ENCODE peak calls at places on chromosomes 6 and 20, in six cellular contexts. S, B, T, D, W and O are unnamed samples.

GRCh38 chr6:28789553-28790083 is 134.2 kb downstream of the TRIM27 start:
- DNase-seq in D (peak; percentile 64), T (no peak), W (no peak), B (no peak), S (peak; percentile 78), O (no peak)

GRCh38 chr6:27667651-27668441 is 194.9 kb upstream of the ZNF184 start:
- DNase-seq in S (peak; percentile 36), D (peak; percentile 33), W (no peak), B (no peak), T (no peak), O (no peak)

GRCh38 chr6:227812-228338 is 64.4 kb upstream of the DUSP22 start:
- DNase-seq in S (no peak), T (no peak), B (peak; percentile 20), W (no peak), D (no peak), O (no peak)

GRCh38 chr6:90890681-90891337 is 303.9 kb upstream of the MAP3K7 start:
- DNase-seq in T (no peak), W (no peak), S (no peak), B (no peak), D (no peak), O (no peak)

GRCh38 chr20:41111578-41111951 is 25.8 kb upstream of the PLCG1 start:
- DNase-seq in W (no peak), T (no peak), D (no peak), B (no peak), S (no peak), O (no peak)

GRCh38 chr6:146985111-146985510 is 219.1 kb upstream of the STXBP5 start:
- DNase-seq in B (no peak), D (peak; percentile 60), W (no peak), T (no peak), S (peak; percentile 57), O (no peak)

GRCh38 chr6:135475292-135475886 is 22.2 kb downstream of the AHI1 start:
- DNase-seq in D (peak; percentile 67), T (no peak), B (no peak), S (no peak), W (no peak), O (peak; percentile 24)

GRCh38 chr6:33755070-33755869 is 8.6 kb upstream of the IP6K3 start:
- DNase-seq in T (no peak), S (no peak), W (no peak), B (no peak), D (no peak), O (no peak)

GRCh38 chr6:132456700-132457143 is 55.4 kb upstream of the MOXD1 start:
- DNase-seq in T (no peak), D (peak; percentile 21), S (no peak), W (no peak), B (peak; percentile 82), O (no peak)

GRCh38 chr6:138607478-138608433 is 108.5 kb upstream of the NHSL1 start:
- DNase-seq in B (no peak), S (no peak), W (no peak), T (no peak), D (no peak), O (no peak)
- H3K27ac ChIP-seq in B (no peak overlapping the region), S (no peak overlapping the region), W (peak overlapping the region; percentile 3), T (no peak overlapping the region), D (no peak overlapping the region), O (no peak overlapping the region)

GRCh38 chr6:56169366-56169765 is 78.0 kb downstream of the COL21A1 start:
- DNase-seq in T (no peak), S (no peak), D (no peak), B (no peak), W (no peak), O (no peak)
- H3K27ac ChIP-seq in T (no peak overlapping the region), S (no peak overlapping the region), D (no peak overlapping the region), B (no peak overlapping the region), W (no peak overlapping the region), O (no peak overlapping the region)

DNA sequence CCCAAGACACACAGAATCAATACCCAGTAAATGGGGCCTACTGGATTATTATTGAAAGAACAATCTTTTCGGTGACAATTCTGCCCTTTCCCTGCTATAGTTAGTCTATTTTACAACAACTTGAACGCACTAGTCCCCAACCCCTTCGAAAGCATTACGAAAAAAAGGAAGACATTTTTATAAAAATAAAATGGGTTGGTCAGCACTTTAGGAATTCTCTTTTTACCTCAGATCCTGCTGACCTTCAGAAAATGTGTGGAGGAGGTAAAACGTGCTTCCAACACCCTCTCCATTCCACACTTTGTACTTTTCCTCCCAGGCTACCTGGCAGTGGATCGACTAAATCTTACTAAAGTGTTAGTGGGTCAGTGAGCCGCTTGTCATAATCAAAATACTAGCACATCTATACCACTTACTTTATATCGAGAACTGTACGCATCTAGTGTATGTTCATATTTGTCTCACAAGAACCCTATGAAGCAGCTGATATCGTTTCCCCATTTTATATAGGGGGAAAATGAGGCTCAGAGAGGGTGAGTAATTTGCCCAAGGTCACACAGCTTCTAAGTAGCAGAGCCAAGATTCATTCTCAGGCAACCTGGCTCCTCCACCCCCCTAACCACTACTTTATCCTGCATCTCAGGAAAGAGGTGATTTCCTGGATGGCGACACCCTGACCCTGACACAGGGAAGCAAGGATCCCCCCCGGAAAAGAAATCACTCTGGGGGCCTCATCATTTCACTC is 10.6 kb downstream of the NFATC2 start:
- DNase-seq in S (no peak), B (no peak), T (no peak), W (no peak), D (no peak), O (no peak)
- H3K27ac ChIP-seq in S (no peak overlapping the region), B (peak overlapping the region; percentile 64), T (peak overlapping the region; percentile 70), W (no peak overlapping the region), D (peak overlapping the region; percentile 46), O (no peak overlapping the region)

DNA sequence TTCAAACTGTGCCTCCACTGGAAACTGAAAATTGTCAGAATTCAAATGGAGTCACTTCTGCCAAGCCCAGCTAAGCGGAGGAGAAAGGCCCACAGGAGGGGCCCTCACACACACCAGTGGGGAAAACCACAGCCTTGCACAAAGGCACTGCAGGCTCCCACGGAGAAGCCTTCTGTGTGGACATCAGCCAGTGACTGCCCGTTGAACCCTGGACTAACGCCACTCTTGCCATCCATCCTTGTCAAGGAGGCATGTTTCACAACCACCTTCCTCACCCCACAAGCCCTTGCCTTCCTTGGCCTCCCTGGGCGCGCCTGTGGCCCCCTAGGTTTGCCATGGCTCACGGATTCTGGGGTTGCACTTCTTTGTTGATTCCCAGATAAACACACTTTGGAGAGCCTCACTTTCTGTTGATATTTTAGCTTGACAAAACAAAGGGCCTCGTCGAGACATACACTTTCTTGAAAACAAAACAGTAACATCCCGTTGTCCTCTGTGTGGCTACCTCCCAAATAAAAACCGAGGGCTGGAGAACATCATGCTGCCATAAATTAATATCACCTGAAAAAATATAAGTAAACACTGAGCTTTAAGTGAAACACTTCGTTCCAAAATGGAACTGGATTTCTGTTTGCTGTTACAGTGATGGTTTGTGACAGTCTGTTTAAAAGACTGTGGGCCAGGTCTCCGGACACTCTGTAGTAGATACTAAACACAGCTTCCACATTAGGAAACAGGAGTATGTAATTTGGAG is 187.0 kb downstream of the SMOC2 start:
- DNase-seq in W (no peak), S (no peak), T (no peak), B (no peak), D (no peak), O (no peak)
- H3K27ac ChIP-seq in W (no peak overlapping the region), S (no peak overlapping the region), T (no peak overlapping the region), B (no peak overlapping the region), D (no peak overlapping the region), O (no peak overlapping the region)

DNA sequence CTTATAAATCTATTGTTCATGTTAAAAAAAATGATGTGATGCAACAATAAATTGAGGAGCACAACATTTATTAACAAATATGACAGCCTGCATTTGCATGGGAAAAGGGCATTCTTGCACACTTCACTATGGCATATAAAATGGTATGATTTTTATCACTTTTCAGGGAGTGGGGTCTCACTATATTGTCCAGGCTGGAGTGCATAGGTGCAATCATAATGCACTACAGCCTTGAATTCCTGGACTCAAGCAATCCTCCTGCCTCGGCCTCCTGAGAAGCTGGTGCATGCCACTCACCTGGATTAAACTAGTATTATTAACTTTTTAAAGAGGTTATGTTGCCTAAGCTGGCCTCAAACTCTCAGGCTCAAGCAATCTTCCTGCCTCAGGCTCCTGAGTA is 11.4 kb downstream of the NUP43 start:
- DNase-seq in W (no peak), S (no peak), T (no peak), B (no peak), D (no peak), O (no peak)
- H3K27ac ChIP-seq in W (no peak overlapping the region), S (no peak overlapping the region), T (no peak overlapping the region), B (no peak overlapping the region), D (no peak overlapping the region), O (no peak overlapping the region)

GRCh38 chr6:12291083-12291784 is 1.1 kb downstream of the EDN1 start:
- DNase-seq in B (no peak), T (no peak), W (no peak), D (no peak), S (peak; percentile 29), O (no peak)
- H3K27ac ChIP-seq in B (no peak overlapping the region), T (no peak overlapping the region), W (no peak overlapping the region), D (no peak overlapping the region), S (peak overlapping the region; percentile 95), O (peak overlapping the region; percentile 51)

GRCh38 chr6:44062105-44062770 is 65.0 kb downstream of the MRPL14 start:
- DNase-seq in S (no peak), W (no peak), D (no peak), T (no peak), B (no peak), O (no peak)
- H3K27ac ChIP-seq in S (peak overlapping the region; percentile 97), W (peak overlapping the region; percentile 52), D (peak overlapping the region; percentile 1), T (peak overlapping the region; percentile 31), B (peak overlapping the region; percentile 66), O (no peak overlapping the region)

GRCh38 chr6:83190596-83190995 is 2.5 kb downstream of the PGM3 start:
- DNase-seq in S (no peak), B (no peak), D (peak; percentile 53), W (no peak), T (no peak), O (no peak)

GRCh38 chr6:83198486-83199172 is 5.5 kb downstream of the RWDD2A start:
- DNase-seq in D (no peak), S (no peak), B (no peak), W (no peak), T (no peak), O (no peak)

GRCh38 chr6:83192871-83193746 is at the start of the genes PGM3 and RWDD2A:
- DNase-seq in W (peak; percentile 92), T (peak; percentile 89), B (peak; percentile 95), S (peak; percentile 76), D (peak; percentile 80), O (peak; percentile 95)

GRCh38 chr6:83192456-83192855 is 609 bp downstream of the PGM3 start:
- DNase-seq in T (no peak), B (no peak), S (no peak), D (peak; percentile 15), W (no peak), O (no peak)

DNA sequence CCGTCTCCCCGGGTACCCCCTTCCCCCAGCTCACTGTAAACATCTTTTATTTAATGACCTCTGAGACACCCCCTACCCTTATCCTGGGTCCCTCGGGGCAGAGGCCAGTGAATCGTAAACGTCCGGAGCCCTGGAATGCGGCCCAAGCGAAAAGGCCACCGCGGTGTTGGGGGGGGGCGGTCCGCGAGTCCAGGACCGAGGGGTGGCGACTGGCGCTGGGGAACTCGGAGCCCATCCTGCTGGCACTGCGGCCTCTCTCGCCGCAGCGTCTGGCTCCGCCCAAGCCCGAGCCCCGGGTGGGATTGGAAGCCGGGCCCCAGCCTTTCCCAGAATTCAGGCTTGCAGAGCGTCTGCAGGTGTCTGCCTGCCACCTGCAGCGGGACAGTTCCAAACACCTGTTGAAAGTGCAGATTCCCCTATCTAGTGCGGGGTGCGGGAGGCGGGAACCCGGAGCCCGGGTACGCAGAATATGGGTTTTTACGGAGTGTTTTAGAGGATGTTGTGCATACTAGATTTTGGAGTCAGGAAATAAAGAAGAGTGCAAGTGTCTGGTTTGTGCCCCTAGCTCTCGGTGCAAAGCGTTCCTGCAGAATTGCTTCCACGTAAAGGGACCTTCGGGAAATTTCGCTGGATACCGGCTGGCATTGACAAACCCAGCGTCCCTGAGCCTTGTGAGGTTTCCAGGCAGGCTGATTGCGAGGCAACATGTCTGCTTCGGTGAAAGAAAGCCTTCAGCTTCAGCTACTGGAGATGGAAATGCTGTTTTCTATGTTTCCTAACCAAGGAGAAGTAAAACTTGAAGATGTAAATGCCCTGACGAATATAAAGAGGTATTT is 808 bp downstream of the RWDD2A start:
- DNase-seq in T (peak; percentile 34), D (peak; percentile 17), S (peak; percentile 18), B (peak; percentile 76), W (peak; percentile 73), O (peak; percentile 48)
- H3K27ac ChIP-seq in T (peak overlapping the region; percentile 85), D (peak overlapping the region; percentile 85), S (peak overlapping the region; percentile 95), B (peak overlapping the region; percentile 90), W (peak overlapping the region; percentile 90), O (peak overlapping the region; percentile 95)